ENCODE peak calls at places on chromosomes 5 and 9, in seven cellular contexts. One of them, this sample, is unnamed.

GRCh38 chr9:37575511-37575914 is 667 bp downstream of the FBXO10 start:
- DNase-seq in endothelial cell: no peak
- DNase-seq in epithelial cell of esophagus: no peak
- DNase-seq in WERI-Rb-1: peak; percentile 72
- DNase-seq in transverse colon: peak; percentile 35
- DNase-seq in HFFc6: no peak
- DNase-seq in neural crest cell: no peak
- DNase-seq in this sample: no peak

GRCh38 chr9:34408173-34408572 is 31.5 kb upstream of the MYORG start:
- DNase-seq in endothelial cell: no peak
- DNase-seq in WERI-Rb-1: no peak
- DNase-seq in transverse colon: no peak
- DNase-seq in epithelial cell of esophagus: no peak
- DNase-seq in HFFc6: no peak
- DNase-seq in neural crest cell: no peak
- DNase-seq in this sample: no peak

GRCh38 chr9:128903079-128903461 is 17.7 kb upstream of the PHYHD1 start:
- DNase-seq in neural crest cell: no peak
- DNase-seq in HFFc6: no peak
- DNase-seq in WERI-Rb-1: no peak
- DNase-seq in endothelial cell: no peak
- DNase-seq in transverse colon: no peak
- DNase-seq in epithelial cell of esophagus: no peak
- DNase-seq in this sample: no peak

GRCh38 chr5:149762958-149763630 is 33.0 kb downstream of the PPARGC1B start:
- DNase-seq in epithelial cell of esophagus: no peak
- DNase-seq in HFFc6: no peak
- DNase-seq in neural crest cell: no peak
- DNase-seq in transverse colon: no peak
- DNase-seq in endothelial cell: no peak
- DNase-seq in WERI-Rb-1: no peak
- DNase-seq in this sample: no peak

GRCh38 chr5:33068786-33069185 is 357.7 kb downstream of the NPR3 start:
- DNase-seq in WERI-Rb-1: no peak
- DNase-seq in transverse colon: no peak
- DNase-seq in epithelial cell of esophagus: peak; percentile 97
- DNase-seq in HFFc6: no peak
- DNase-seq in neural crest cell: no peak
- DNase-seq in endothelial cell: no peak
- DNase-seq in this sample: no peak

GRCh38 chr9:137276757-137277328 is 683 bp upstream of the TOR4A start:
- DNase-seq in transverse colon: peak; percentile 79
- DNase-seq in WERI-Rb-1: peak; percentile 73
- DNase-seq in endothelial cell: peak; percentile 46
- DNase-seq in neural crest cell: no peak
- DNase-seq in HFFc6: peak; percentile 24
- DNase-seq in epithelial cell of esophagus: no peak
- DNase-seq in this sample: no peak

GRCh38 chr9:16012621-16013020 is 459.8 kb downstream of the CCDC171 start:
- DNase-seq in epithelial cell of esophagus: peak; percentile 69
- DNase-seq in HFFc6: peak; percentile 52
- DNase-seq in WERI-Rb-1: no peak
- DNase-seq in transverse colon: no peak
- DNase-seq in endothelial cell: no peak
- DNase-seq in neural crest cell: no peak
- DNase-seq in this sample: no peak

GRCh38 chr5:127994087-127994660 is 89.4 kb upstream of the SLC12A2 start:
- DNase-seq in epithelial cell of esophagus: peak; percentile 47
- DNase-seq in endothelial cell: no peak
- DNase-seq in neural crest cell: no peak
- DNase-seq in transverse colon: no peak
- DNase-seq in WERI-Rb-1: no peak
- DNase-seq in HFFc6: no peak
- DNase-seq in this sample: no peak

GRCh38 chr5:153222956-153223355 is 267.5 kb upstream of the GRIA1 start:
- DNase-seq in HFFc6: peak; percentile 10
- DNase-seq in neural crest cell: no peak
- DNase-seq in endothelial cell: no peak
- DNase-seq in WERI-Rb-1: no peak
- DNase-seq in epithelial cell of esophagus: peak; percentile 29
- DNase-seq in transverse colon: no peak
- DNase-seq in this sample: no peak

GRCh38 chr9:7121055-7121454 is 363.3 kb downstream of the KDM4C start:
- DNase-seq in WERI-Rb-1: no peak
- DNase-seq in HFFc6: no peak
- DNase-seq in neural crest cell: no peak
- DNase-seq in endothelial cell: no peak
- DNase-seq in epithelial cell of esophagus: no peak
- DNase-seq in transverse colon: no peak
- DNase-seq in this sample: no peak

GRCh38 chr5:60332244-60333018 is 367.5 kb downstream of the DEPDC1B start:
- DNase-seq in transverse colon: no peak
- DNase-seq in endothelial cell: no peak
- DNase-seq in epithelial cell of esophagus: peak; percentile 76
- DNase-seq in neural crest cell: no peak
- DNase-seq in HFFc6: peak; percentile 36
- DNase-seq in WERI-Rb-1: no peak
- DNase-seq in this sample: no peak

GRCh38 chr5:139949710-139950109 is 93.4 kb downstream of the NRG2 start:
- DNase-seq in transverse colon: no peak
- DNase-seq in WERI-Rb-1: no peak
- DNase-seq in HFFc6: no peak
- DNase-seq in endothelial cell: no peak
- DNase-seq in neural crest cell: no peak
- DNase-seq in epithelial cell of esophagus: no peak
- DNase-seq in this sample: no peak

GRCh38 chr5:36502608-36503007 is 103.8 kb upstream of the SLC1A3 start:
- DNase-seq in epithelial cell of esophagus: peak; percentile 60
- DNase-seq in WERI-Rb-1: no peak
- DNase-seq in HFFc6: peak; percentile 93
- DNase-seq in neural crest cell: no peak
- DNase-seq in endothelial cell: no peak
- DNase-seq in transverse colon: no peak
- DNase-seq in this sample: no peak

GRCh38 chr5:90606539-90606938 is 47.9 kb downstream of the ADGRV1 start:
- DNase-seq in epithelial cell of esophagus: peak; percentile 16
- DNase-seq in endothelial cell: no peak
- DNase-seq in neural crest cell: no peak
- DNase-seq in transverse colon: no peak
- DNase-seq in WERI-Rb-1: no peak
- DNase-seq in HFFc6: no peak
- DNase-seq in this sample: no peak
- TF ChIP-seq CTCF in epithelial cell of esophagus: peak; percentile 37
- TF ChIP-seq CTCF in endothelial cell: peak; percentile 41
- TF ChIP-seq CTCF in neural crest cell: peak; percentile 29
- TF ChIP-seq CTCF in transverse colon: no peak
- TF ChIP-seq CTCF in WERI-Rb-1: peak; percentile 51
- TF ChIP-seq CTCF in HFFc6: peak; percentile 66
- TF ChIP-seq CTCF in this sample: peak; percentile 36

GRCh38 chr5:2221450-2221849 is 338.7 kb upstream of the IRX4 start:
- DNase-seq in endothelial cell: no peak
- DNase-seq in HFFc6: no peak
- DNase-seq in neural crest cell: no peak
- DNase-seq in epithelial cell of esophagus: no peak
- DNase-seq in transverse colon: no peak
- DNase-seq in WERI-Rb-1: no peak
- DNase-seq in this sample: no peak
- TF ChIP-seq CTCF in endothelial cell: no peak
- TF ChIP-seq CTCF in HFFc6: no peak
- TF ChIP-seq CTCF in neural crest cell: no peak
- TF ChIP-seq CTCF in epithelial cell of esophagus: no peak
- TF ChIP-seq CTCF in transverse colon: no peak
- TF ChIP-seq CTCF in WERI-Rb-1: no peak
- TF ChIP-seq CTCF in this sample: no peak

GRCh38 chr9:13209498-13209897 is 70.0 kb downstream of the MPDZ start:
- DNase-seq in neural crest cell: no peak
- DNase-seq in transverse colon: no peak
- DNase-seq in WERI-Rb-1: no peak
- DNase-seq in endothelial cell: no peak
- DNase-seq in HFFc6: no peak
- DNase-seq in epithelial cell of esophagus: no peak
- DNase-seq in this sample: no peak

GRCh38 chr9:13215791-13216554 is 63.5 kb downstream of the MPDZ start:
- DNase-seq in neural crest cell: no peak
- DNase-seq in epithelial cell of esophagus: no peak
- DNase-seq in WERI-Rb-1: no peak
- DNase-seq in endothelial cell: no peak
- DNase-seq in HFFc6: no peak
- DNase-seq in transverse colon: no peak
- DNase-seq in this sample: no peak

GRCh38 chr9:13213998-13214397 is 65.5 kb downstream of the MPDZ start:
- DNase-seq in WERI-Rb-1: no peak
- DNase-seq in neural crest cell: no peak
- DNase-seq in epithelial cell of esophagus: no peak
- DNase-seq in transverse colon: no peak
- DNase-seq in endothelial cell: no peak
- DNase-seq in HFFc6: no peak
- DNase-seq in this sample: no peak

DNA sequence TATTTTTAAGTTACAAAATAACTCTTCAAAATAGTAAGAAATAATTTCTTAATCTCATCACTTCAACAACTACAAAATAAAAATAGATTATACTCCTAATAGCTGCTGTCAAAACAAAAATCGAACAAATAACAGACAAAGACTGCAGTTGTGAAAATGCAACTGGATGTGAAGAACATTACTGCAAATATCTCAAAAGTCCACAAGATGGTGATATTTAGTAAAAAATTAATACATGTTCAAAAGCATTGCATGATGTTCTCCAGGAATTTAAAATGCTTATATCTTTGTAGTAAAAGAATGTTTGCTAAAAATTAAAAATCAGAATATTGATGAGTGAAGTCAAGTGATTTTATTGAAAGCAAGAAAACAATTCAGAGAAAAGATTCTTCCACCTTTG is 66.2 kb downstream of the MPDZ start:
- DNase-seq in transverse colon: no peak
- DNase-seq in HFFc6: peak; percentile 21
- DNase-seq in epithelial cell of esophagus: peak; percentile 21
- DNase-seq in WERI-Rb-1: no peak
- DNase-seq in endothelial cell: no peak
- DNase-seq in neural crest cell: no peak
- DNase-seq in this sample: no peak
- TF ChIP-seq CTCF in transverse colon: peak; percentile 9
- TF ChIP-seq CTCF in HFFc6: peak; percentile 79
- TF ChIP-seq CTCF in epithelial cell of esophagus: no peak
- TF ChIP-seq CTCF in WERI-Rb-1: no peak
- TF ChIP-seq CTCF in endothelial cell: peak; percentile 40
- TF ChIP-seq CTCF in neural crest cell: peak; percentile 64
- TF ChIP-seq CTCF in this sample: no peak

DNA sequence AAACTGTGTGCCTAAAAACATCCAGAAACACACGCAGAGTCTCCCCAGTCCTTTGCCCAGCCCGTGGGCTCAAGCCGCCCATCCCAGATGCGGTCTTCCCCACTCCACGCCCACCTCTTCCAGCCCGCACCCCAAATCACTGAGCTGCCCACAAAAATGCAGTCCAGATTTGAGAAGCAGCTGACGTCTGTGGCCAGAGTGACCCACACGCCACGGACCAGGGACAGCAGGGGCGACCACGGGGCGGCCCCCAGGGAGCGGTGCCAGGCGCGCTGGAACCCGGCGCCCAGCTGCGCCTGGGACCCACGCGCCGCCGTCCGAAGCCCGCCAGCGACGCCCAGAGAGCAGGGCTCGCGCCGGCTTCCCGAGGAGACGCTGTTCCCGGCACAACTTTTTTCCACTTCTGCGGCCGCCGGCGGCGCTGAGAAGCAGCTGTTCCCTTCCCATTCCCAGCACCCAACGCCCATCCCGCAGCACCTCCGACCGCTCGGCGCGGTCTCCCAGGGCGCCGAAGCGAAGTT is 674 bp downstream of the LHFPL2 start:
- DNase-seq in HFFc6: peak; percentile 30
- DNase-seq in WERI-Rb-1: peak; percentile 53
- DNase-seq in endothelial cell: peak; percentile 59
- DNase-seq in neural crest cell: peak; percentile 51
- DNase-seq in epithelial cell of esophagus: peak; percentile 60
- DNase-seq in transverse colon: peak; percentile 62
- DNase-seq in this sample: no peak
- TF ChIP-seq CTCF in HFFc6: peak; percentile 28
- TF ChIP-seq CTCF in WERI-Rb-1: peak; percentile 14
- TF ChIP-seq CTCF in endothelial cell: no peak
- TF ChIP-seq CTCF in neural crest cell: no peak
- TF ChIP-seq CTCF in epithelial cell of esophagus: no peak
- TF ChIP-seq CTCF in transverse colon: no peak
- TF ChIP-seq CTCF in this sample: peak; percentile 1

DNA sequence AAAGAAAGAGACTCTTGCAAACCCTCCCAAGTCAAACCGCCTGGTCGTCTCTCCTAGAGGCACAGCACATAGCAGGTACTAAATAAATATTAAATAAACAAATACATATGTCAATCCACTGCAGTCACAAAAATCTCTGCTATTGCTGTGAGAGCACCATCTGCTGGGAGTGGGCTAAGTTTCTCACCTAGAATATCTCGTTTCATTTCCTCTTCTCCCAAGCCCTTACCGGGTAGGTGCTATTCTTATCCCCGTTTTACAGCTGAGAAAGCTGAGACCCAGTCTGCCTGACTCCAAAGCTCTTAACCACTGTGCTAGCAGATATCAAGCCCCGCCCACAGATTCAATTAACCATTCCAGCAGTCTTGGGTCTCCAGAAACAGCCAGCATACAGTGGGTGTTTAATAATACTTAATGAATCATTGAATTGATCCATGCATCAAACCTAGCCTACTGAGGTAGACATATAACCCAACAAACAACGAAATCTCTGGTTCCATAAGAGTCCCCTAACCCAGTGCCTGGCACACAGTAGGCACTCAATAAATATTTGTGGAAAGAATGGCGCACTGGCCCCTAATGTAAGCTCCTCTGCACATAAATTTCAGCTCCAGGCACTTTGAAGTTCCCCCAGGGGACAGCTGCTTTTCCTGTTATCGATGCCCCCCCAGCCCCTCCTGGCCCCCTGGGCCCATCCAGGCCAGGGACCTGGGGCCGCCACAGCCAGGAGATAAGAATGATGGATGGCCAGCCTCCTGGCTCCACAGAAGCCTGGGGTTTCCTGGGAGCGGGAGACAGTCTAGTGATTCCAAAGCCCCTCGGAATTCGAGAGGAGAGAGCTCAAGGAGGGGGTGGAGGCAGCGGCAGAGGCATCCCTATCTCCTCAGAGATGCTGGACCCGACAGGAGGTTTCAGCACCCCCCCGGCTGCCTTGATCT is 98.1 kb upstream of the HAND1 start:
- DNase-seq in WERI-Rb-1: peak; percentile 37
- DNase-seq in neural crest cell: no peak
- DNase-seq in epithelial cell of esophagus: no peak
- DNase-seq in endothelial cell: no peak
- DNase-seq in transverse colon: no peak
- DNase-seq in HFFc6: no peak
- DNase-seq in this sample: no peak
- TF ChIP-seq CTCF in WERI-Rb-1: no peak
- TF ChIP-seq CTCF in neural crest cell: no peak
- TF ChIP-seq CTCF in epithelial cell of esophagus: peak; percentile 15
- TF ChIP-seq CTCF in endothelial cell: no peak
- TF ChIP-seq CTCF in transverse colon: no peak
- TF ChIP-seq CTCF in HFFc6: no peak
- TF ChIP-seq CTCF in this sample: no peak

This sample was measured in D721Med.